ENCODE peak calls at places on chromosomes 12 and 14, in five cellular contexts. Y is H9, N is neuronal stem cell, M is H1, F is mesenchymal stem cell. I is an unnamed sample.

GRCh38 chr12:5498081-5498480 is 66.2 kb downstream of the NTF3 start:
- DNase-seq in Y (no peak), F (peak), N (no peak), M (no peak), I (no peak)

GRCh38 chr14:99190696-99191662 is 81.0 kb downstream of the BCL11B start:
- DNase-seq in Y (no peak), F (no peak), M (no peak), N (no peak), I (no peak)

GRCh38 chr12:107356266-107356936 is 263.1 kb upstream of the CRY1 start:
- DNase-seq in M (no peak), N (no peak), Y (no peak), F (peak), I (no peak)

GRCh38 chr12:6461401-6462233 is 8.9 kb downstream of the VAMP1 start:
- DNase-seq in M (no peak), F (no peak), N (no peak), Y (no peak), I (no peak)

GRCh38 chr14:68658029-68658509 is 134.8 kb downstream of the ZFP36L1 start:
- DNase-seq in F (no peak), N (no peak), Y (no peak), M (peak), I (no peak)

GRCh38 chr12:7161811-7162210 is 27.7 kb upstream of the PEX5 start:
- DNase-seq in N (no peak), M (no peak), Y (no peak), F (no peak), I (peak)

GRCh38 chr12:52020539-52021336 is 14.0 kb downstream of the TAMALIN start:
- DNase-seq in N (no peak), M (peak), Y (peak), F (peak), I (no peak)

GRCh38 chr14:33455998-33456397 is 494.9 kb downstream of the EGLN3 start:
- DNase-seq in M (no peak), N (no peak), Y (no peak), F (no peak), I (no peak)

GRCh38 chr12:1922075-1922709 is 3.7 kb upstream of the CACNA2D4 start:
- DNase-seq in Y (peak), M (peak), N (no peak), F (no peak), I (no peak)

GRCh38 chr14:33061667-33062325 is 123.1 kb downstream of the NPAS3 start:
- DNase-seq in Y (peak), M (no peak), F (no peak), N (no peak), I (peak)

GRCh38 chr12:106981781-106982180 is 5.2 kb downstream of the MTERF2 start:
- DNase-seq in N (no peak), Y (no peak), M (no peak), F (no peak), I (no peak)

GRCh38 chr12:30797689-30798088 is 42.9 kb upstream of the CAPRIN2 start:
- DNase-seq in M (no peak), F (no peak), Y (no peak), N (no peak), I (no peak)

GRCh38 chr14:79605863-79606262 is 605.4 kb downstream of the DIO2 start:
- DNase-seq in M (no peak), N (no peak), F (no peak), Y (no peak), I (no peak)

GRCh38 chr12:109706398-109706746 is 7.3 kb upstream of the FAM222A start:
- DNase-seq in N (no peak), Y (no peak), F (no peak), M (no peak), I (no peak)

GRCh38 chr14:68786491-68787234 is 6.2 kb downstream of the ZFP36L1 start:
- DNase-seq in Y (no peak), F (peak), N (no peak), M (peak), I (peak)

GRCh38 chr14:99883866-99884650 is 90.8 kb downstream of the EML1 start:
- DNase-seq in Y (no peak), F (no peak), M (no peak), N (no peak), I (no peak)

GRCh38 chr12:56601503-56601902 is 28.6 kb downstream of the BAZ2A start:
- DNase-seq in Y (peak), M (no peak), N (no peak), F (no peak), I (no peak)

GRCh38 chr14:41749425-41749824 is 142.7 kb downstream of the LRFN5 start:
- DNase-seq in M (no peak), N (no peak), F (peak), Y (no peak), I (no peak)

GRCh38 chr12:47111392-47111778 is 31.6 kb upstream of the AMIGO2 start:
- DNase-seq in M (no peak), N (no peak), F (no peak), Y (no peak), I (no peak)

GRCh38 chr14:69703047-69704046 is 63.6 kb upstream of the SRSF5 start:
- DNase-seq in F (no peak), Y (no peak), N (no peak), M (no peak), I (no peak)

GRCh38 chr14:69580009-69580577 is 5.4 kb upstream of the CCDC177 start:
- DNase-seq in N (no peak), Y (peak), M (peak), F (peak), I (peak)

GRCh38 chr14:68823434-68824206 is 30.8 kb upstream of the ZFP36L1 start:
- DNase-seq in Y (no peak), M (no peak), N (no peak), F (no peak), I (no peak)

GRCh38 chr12:89542912-89543592 is 17.2 kb upstream of the POC1B start:
- DNase-seq in Y (peak), M (peak), F (peak), N (peak), I (peak)

GRCh38 chr12:72547593-72547992 is 275.4 kb downstream of the TRHDE start:
- DNase-seq in F (no peak), M (no peak), Y (no peak), N (no peak), I (no peak)

GRCh38 chr12:103827800-103828440 is 13.1 kb downstream of the NT5DC3 start:
- DNase-seq in M (no peak), Y (no peak), N (no peak), F (no peak), I (no peak)

GRCh38 chr12:39905152-39905551 is 200.7 kb downstream of the SLC2A13 start:
- DNase-seq in Y (no peak), M (no peak), F (no peak), N (no peak), I (no peak)

GRCh38 chr14:94816113-94816512 is 46.2 kb upstream of the GSC start:
- DNase-seq in M (no peak), Y (peak), N (no peak), F (no peak), I (no peak)

GRCh38 chr12:120588948-120589930 is 8.0 kb upstream of the POP5 start:
- DNase-seq in F (no peak), N (no peak), M (no peak), Y (no peak), I (no peak)

GRCh38 chr12:87320724-87321123 is 708.5 kb downstream of the C12orf50 start:
- DNase-seq in M (no peak), F (peak), Y (no peak), N (no peak), I (no peak)

GRCh38 chr14:38255673-38256357 is at the start of gene CLEC14A:
- DNase-seq in Y (peak), F (no peak), M (peak), N (no peak), I (no peak)

GRCh38 chr12:54358620-54358944 is 5.7 kb downstream of the GPR84 start:
- DNase-seq in Y (no peak), M (no peak), F (peak), N (peak), I (no peak)

GRCh38 chr12:64739778-64740177 is 19.4 kb downstream of the GNS start:
- DNase-seq in M (no peak), Y (no peak), N (no peak), F (no peak), I (no peak)

GRCh38 chr14:68523994-68524725 is 268.7 kb downstream of the ZFP36L1 start:
- DNase-seq in N (no peak), F (no peak), M (peak), Y (no peak), I (peak)

GRCh38 chr14:72652179-72652578 is 241.7 kb downstream of the DPF3 start:
- DNase-seq in N (no peak), F (no peak), M (no peak), Y (no peak), I (no peak)

GRCh38 chr14:68248481-68249255 is 429.1 kb downstream of the RAD51B start:
- DNase-seq in N (peak), F (peak), M (peak), Y (no peak), I (peak)

GRCh38 chr12:67456281-67456918 is 187.2 kb downstream of the CAND1 start:
- DNase-seq in N (no peak), F (peak), Y (no peak), M (no peak), I (peak)

DNA sequence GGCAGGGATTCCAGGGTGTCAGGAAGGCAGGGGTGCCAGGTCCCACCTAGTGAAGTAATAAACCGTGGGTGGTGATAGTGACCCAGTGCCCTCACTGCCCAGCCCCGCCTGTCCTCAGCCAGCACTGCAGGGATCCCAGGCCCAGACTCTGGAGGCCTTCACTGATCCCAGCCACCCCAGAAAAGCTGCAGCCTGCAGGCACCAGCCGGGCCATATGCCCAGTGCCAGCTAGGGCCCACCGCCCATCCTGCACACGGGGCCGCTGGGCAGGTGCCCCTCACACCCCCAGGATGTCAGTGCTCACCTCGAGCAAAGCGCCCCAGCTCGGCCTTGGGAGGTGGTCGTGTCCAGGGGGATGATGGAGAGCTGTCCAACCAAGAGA is 400.7 kb downstream of the TMEM121 start:
- DNase-seq in Y (no peak), F (no peak), M (no peak), N (no peak), I (no peak)
- H2BK12ac ChIP-seq in Y (no peak), F (no peak), M (no peak), N (no peak), I (no peak)

DNA sequence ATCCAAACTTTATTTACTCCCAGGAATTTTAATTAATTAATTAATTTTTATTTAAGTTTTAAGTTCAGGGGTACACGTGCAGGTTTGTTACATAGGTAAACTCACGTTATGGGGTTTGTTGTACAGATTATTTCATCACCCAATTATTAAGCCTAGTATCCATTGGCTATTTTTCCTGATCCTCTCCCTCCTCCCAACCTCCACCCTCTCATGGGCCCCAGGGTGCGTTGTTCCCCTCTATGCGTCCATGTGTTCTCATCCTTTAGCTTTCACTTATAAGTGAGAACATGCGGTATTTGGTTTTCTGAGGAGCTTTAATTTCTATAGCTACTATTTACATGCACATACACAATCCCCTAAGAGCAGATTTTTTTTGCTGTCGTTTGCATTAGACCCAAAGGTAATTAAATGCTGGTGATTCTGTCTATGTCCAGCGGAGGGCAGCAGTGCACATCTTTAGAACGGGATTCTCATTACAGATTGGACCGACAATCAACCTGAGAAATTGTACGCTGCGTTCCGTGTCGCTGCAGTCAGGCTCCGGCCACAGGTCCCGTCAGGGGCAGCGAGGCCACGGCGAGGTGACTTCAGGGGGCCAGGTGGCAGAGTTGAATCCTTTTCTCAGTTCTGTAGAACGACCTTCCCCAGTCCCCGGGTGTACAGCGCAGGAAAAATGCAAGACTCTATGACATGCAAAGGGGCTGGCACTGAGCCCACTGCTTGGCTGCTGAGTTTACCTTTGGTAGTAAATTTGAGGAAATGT is 11.6 kb downstream of the TMEM30B start:
- DNase-seq in N (peak), M (peak), Y (peak), F (peak), I (peak)
- H2BK12ac ChIP-seq in N (no peak), M (no peak), Y (no peak), F (no peak), I (no peak)

DNA sequence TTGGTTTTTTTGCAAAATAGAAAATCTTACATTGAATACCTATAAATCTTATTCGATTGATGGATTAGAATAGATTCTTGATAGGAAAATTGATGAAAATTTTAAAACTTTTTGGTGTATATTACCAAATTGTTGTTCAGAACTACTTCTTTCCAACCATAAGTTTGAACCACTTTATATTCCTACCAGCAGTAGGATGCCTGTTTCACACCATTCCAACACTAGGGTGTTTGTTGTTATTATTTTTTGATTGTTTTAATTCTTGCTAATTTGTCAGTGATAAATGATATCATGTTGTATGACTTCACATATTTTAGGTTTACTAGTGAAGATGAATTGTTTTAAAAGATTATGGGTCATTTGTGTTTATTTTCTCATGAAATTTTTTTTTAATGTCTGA is 43.4 kb downstream of the UTP20 start:
- DNase-seq in F (no peak), N (no peak), M (no peak), Y (no peak), I (no peak)
- H2BK12ac ChIP-seq in F (no peak), N (no peak), M (no peak), Y (no peak), I (no peak)

GRCh38 chr12:93237235-93237915 is 140.3 kb upstream of the NUDT4 start:
- DNase-seq in Y (no peak), N (no peak), M (no peak), F (no peak), I (no peak)
- H2BK12ac ChIP-seq in Y (no peak), N (no peak), M (no peak), F (no peak), I (no peak)

DNA sequence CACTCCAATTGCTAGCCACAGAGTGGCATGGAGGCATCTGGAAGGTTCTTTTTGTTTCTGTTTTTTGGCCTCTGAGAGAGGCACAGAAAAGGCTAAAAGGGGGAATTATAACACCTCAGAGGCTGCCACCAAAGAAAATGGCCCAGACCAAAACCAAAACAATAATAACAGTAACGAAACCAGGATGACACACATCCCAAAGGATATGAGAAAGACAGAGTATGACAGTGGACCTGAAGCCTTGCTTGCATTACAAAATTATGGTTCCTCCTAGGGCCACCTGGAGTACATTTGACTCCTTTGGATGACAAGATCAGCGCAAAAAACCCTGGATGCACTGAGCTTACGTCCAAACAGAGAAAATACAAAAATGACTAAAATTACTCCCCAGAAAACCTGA is 152.7 kb downstream of the AEBP2 start:
- DNase-seq in N (no peak), F (no peak), Y (no peak), M (no peak), I (no peak)
- H2BK12ac ChIP-seq in N (no peak), F (no peak), Y (no peak), M (no peak), I (no peak)

GRCh38 chr14:102560436-102561261 is 31.8 kb upstream of the RCOR1 start:
- DNase-seq in M (no peak), F (no peak), N (no peak), Y (no peak), I (no peak)

GRCh38 chr14:102558566-102558965 is 33.9 kb upstream of the RCOR1 start:
- DNase-seq in N (no peak), M (no peak), Y (no peak), F (no peak), I (no peak)

GRCh38 chr14:102554835-102555819 is 37.3 kb upstream of the RCOR1 start:
- DNase-seq in M (peak), N (peak), Y (peak), F (peak), I (no peak)

GRCh38 chr14:102556098-102556677 is 36.3 kb upstream of the RCOR1 start:
- DNase-seq in N (no peak), M (no peak), Y (no peak), F (no peak), I (no peak)

GRCh38 chr14:102557434-102558226 is 34.8 kb upstream of the RCOR1 start:
- DNase-seq in M (no peak), Y (no peak), N (no peak), F (no peak), I (no peak)
- H2BK12ac ChIP-seq in M (peak), Y (no peak), N (peak), F (no peak), I (no peak)

GRCh38 chr12:91889059-91889458 is 256.6 kb downstream of the BTG1 start:
- DNase-seq in N (no peak), Y (no peak), F (no peak), M (no peak), I (no peak)
- H2BK12ac ChIP-seq in N (no peak), Y (no peak), F (no peak), M (no peak), I (no peak)

DNA sequence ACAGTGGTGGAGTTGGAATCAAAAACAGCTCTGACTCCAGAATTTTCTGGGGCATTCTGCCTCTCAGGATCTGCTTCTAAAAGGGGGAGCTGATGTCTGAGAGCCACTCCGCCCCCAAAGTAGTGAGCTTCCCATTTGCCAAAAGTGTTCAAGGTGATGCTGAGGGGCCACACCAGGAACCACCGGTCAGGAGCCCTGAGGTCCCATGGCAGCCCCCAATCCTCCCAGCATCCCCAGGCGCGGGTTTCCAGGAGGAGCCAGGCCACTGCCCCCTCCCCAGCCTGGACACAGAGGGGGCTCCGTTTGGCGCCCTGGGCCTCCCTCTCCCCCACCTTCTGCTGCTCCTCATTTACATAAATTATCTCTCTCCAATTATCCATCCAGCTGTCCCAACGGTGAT is 20.0 kb upstream of the VSX2 start:
- DNase-seq in Y (no peak), F (no peak), M (no peak), N (no peak), I (no peak)
- H2BK12ac ChIP-seq in Y (no peak), F (no peak), M (no peak), N (no peak), I (no peak)

GRCh38 chr14:35543006-35543405 is 9.0 kb downstream of the INSM2 start:
- DNase-seq in M (no peak), N (no peak), Y (no peak), F (no peak), I (no peak)
- H2BK12ac ChIP-seq in M (no peak), N (no peak), Y (no peak), F (no peak), I (no peak)

I was measured in trophoblast cell.